ENCODE peak calls at places on chromosomes 5 and 9, in nine cellular contexts. R is H7; G is effector memory CD4-positive, alpha-beta T cell; Q is colonic mucosa; P is MM.1S; L is heart right ventricle; O is ovary; I is GM23248; W is esophagus squamous epithelium. E is an unnamed sample.

GRCh38 chr5:88826959-88827585 is 55.9 kb downstream of the MEF2C start:
- DNase-seq in R (no peak), G (no peak), Q (peak; percentile 29), P (peak; percentile 85), L (peak; percentile 84), O (no peak), I (peak; percentile 60), W (no peak), E (peak; percentile 90)

GRCh38 chr9:7154650-7155049 is 396.9 kb downstream of the KDM4C start:
- DNase-seq in R (no peak), G (no peak), Q (no peak), P (no peak), L (no peak), O (no peak), I (no peak), W (no peak), E (no peak)

GRCh38 chr9:130498298-130498917 is 53.6 kb downstream of the ASS1 start:
- DNase-seq in R (no peak), G (no peak), Q (no peak), P (no peak), L (no peak), O (no peak), I (peak; percentile 19), W (no peak), E (peak; percentile 70)

GRCh38 chr5:10202089-10202753 is 47.5 kb downstream of the ATPSCKMT start:
- DNase-seq in R (peak; percentile 62), G (no peak), Q (no peak), P (no peak), L (no peak), O (no peak), I (no peak), W (no peak), E (no peak)

GRCh38 chr5:69024241-69024651 is 69.6 kb upstream of the SLC30A5 start:
- DNase-seq in R (peak; percentile 70), G (no peak), Q (peak; percentile 34), P (peak; percentile 68), L (no peak), O (no peak), I (peak; percentile 52), W (no peak), E (peak; percentile 87)

GRCh38 chr5:42666821-42667325 is 89.7 kb upstream of the CCDC152 start:
- DNase-seq in R (no peak), G (no peak), Q (no peak), P (no peak), L (no peak), O (no peak), I (no peak), W (no peak), E (no peak)

GRCh38 chr5:52283221-52283620 is 504.5 kb upstream of the ITGA1 start:
- DNase-seq in R (no peak), G (no peak), Q (no peak), P (no peak), L (no peak), O (no peak), I (peak; percentile 4), W (no peak), E (no peak)

GRCh38 chr5:149618581-149619248 is 37.4 kb downstream of the ARHGEF37 start:
- DNase-seq in R (peak; percentile 80), G (no peak), Q (peak; percentile 61), P (peak; percentile 57), L (peak; percentile 57), O (no peak), I (peak; percentile 90), W (no peak), E (peak; percentile 93)

GRCh38 chr5:56837386-56837785 is 22.0 kb downstream of the MAP3K1 start:
- DNase-seq in R (no peak), G (no peak), Q (no peak), P (no peak), L (no peak), O (no peak), I (no peak), W (no peak), E (no peak)

DNA sequence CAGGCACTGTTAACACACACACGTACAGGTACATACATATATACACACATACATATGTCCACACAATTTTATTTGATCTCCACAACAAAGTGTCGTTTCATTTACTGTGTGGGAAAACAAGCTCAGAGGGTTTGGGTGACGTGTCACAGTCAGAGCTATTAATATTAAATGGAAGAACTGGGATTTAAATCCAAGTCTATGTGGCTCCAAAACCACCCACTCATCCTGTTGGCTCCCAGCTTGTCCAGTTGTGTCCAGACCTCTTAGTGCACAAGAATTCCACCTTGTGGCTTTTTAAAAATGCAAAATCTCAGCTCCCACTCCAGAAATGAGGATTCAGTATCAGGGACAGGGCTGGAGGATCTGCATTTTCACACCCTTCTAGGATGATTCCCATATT is 52.3 kb upstream of the PTPDC1 start:
- DNase-seq in R (no peak), G (no peak), Q (no peak), P (no peak), L (no peak), O (no peak), I (peak; percentile 58), W (no peak), E (no peak)
- H3K4me3 ChIP-seq in R (no peak overlapping the region), G (no peak overlapping the region), Q (no peak overlapping the region), P (no peak overlapping the region), L (peak overlapping the region; percentile 73), O (no peak overlapping the region), I (peak overlapping the region; percentile 92), W (no peak overlapping the region), E (no peak overlapping the region)

GRCh38 chr9:121319394-121319780 is 50.7 kb downstream of the STOM start:
- DNase-seq in R (no peak), G (no peak), Q (no peak), P (no peak), L (no peak), O (no peak), I (no peak), W (no peak), E (no peak)
- H3K36me3 ChIP-seq in R (no peaks in the 10 kb centered on the region), G (no peaks in the 10 kb centered on the region), Q (peaks cover 12% of the 10 kb centered on the region), P (no peaks in the 10 kb centered on the region), L (peaks cover 82% of the 10 kb centered on the region), O (no peaks in the 10 kb centered on the region), I (peaks cover 43% of the 10 kb centered on the region), W (peaks cover 18% of the 10 kb centered on the region), E (peaks cover 3% of the 10 kb centered on the region)

GRCh38 chr9:97560851-97561250 is 59.4 kb downstream of the TMOD1 start:
- DNase-seq in R (no peak), G (no peak), Q (no peak), P (no peak), L (no peak), O (no peak), I (no peak), W (no peak), E (no peak)

GRCh38 chr9:97563458-97564135 is 62.1 kb downstream of the TMOD1 start:
- DNase-seq in R (peak; percentile 8), G (no peak), Q (peak; percentile 16), P (no peak), L (no peak), O (no peak), I (no peak), W (no peak), E (no peak)

GRCh38 chr9:97561501-97561900 is 60.0 kb downstream of the TMOD1 start:
- DNase-seq in R (no peak), G (no peak), Q (no peak), P (no peak), L (no peak), O (no peak), I (no peak), W (no peak), E (no peak)

GRCh38 chr9:97564291-97565175 is 63.1 kb downstream of the TMOD1 start:
- DNase-seq in R (peak; percentile 35), G (no peak), Q (peak; percentile 48), P (no peak), L (peak; percentile 33), O (no peak), I (peak; percentile 71), W (no peak), E (no peak)

DNA sequence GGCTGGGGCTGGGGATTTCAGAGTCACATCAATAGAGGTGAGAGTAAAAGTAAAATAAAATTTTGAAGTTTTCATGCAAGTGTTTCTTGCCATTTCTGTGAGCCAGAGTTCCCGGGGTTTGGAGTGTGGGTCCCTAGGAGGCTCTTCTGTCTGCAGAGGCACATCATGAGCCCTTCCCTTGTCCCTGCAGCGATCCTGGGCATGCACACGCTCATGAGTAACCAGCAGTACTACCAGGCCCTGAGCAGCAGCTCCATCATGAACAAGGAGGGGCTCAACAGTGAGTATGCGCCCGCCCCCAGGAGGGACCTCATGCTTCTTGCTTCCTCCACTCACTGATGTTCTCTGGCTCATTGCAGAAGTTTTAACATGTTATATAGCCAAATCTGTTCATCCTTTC is 61.1 kb downstream of the TMOD1 start:
- DNase-seq in R (no peak), G (no peak), Q (peak; percentile 15), P (no peak), L (no peak), O (no peak), I (no peak), W (no peak), E (no peak)
- H3K4me3 ChIP-seq in R (no peak overlapping the region), G (no peak overlapping the region), Q (no peak overlapping the region), P (no peak overlapping the region), L (no peak overlapping the region), O (no peak overlapping the region), I (no peak overlapping the region), W (no peak overlapping the region), E (no peak overlapping the region)

GRCh38 chr5:61290815-61291214 is 41.2 kb upstream of the ZSWIM6 start:
- DNase-seq in R (no peak), G (no peak), Q (peak; percentile 81), P (no peak), L (no peak), O (no peak), I (no peak), W (no peak), E (no peak)

GRCh38 chr5:61292130-61292672 is 39.9 kb upstream of the ZSWIM6 start:
- DNase-seq in R (no peak), G (no peak), Q (peak; percentile 31), P (no peak), L (no peak), O (no peak), I (no peak), W (no peak), E (no peak)

GRCh38 chr5:61293051-61293450 is 39.0 kb upstream of the ZSWIM6 start:
- DNase-seq in R (no peak), G (no peak), Q (peak; percentile 73), P (no peak), L (no peak), O (no peak), I (no peak), W (no peak), E (no peak)

GRCh38 chr5:61295365-61295764 is 36.7 kb upstream of the ZSWIM6 start:
- DNase-seq in R (no peak), G (no peak), Q (no peak), P (no peak), L (no peak), O (no peak), I (no peak), W (no peak), E (no peak)

DNA sequence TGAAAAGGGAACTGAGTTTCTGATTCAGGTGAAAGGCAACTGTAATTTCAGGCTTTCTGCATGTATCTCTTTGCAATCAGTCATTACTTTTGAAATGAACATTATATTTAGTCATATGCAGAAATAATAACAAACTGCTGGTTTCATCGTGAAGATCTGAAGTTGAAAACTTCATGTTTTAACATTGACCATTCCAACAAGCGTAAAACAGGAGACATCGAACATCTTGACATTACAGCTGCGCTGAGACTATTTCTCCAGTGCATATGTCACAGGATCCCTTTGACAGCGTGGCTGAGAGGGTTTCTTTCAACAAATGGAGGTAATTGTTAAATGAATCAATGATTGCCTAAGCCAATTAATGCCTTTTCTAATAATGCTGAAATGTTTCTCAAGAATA is 38.2 kb upstream of the ZSWIM6 start:
- DNase-seq in R (no peak), G (no peak), Q (no peak), P (no peak), L (no peak), O (no peak), I (no peak), W (no peak), E (no peak)
- H3K36me3 ChIP-seq in R (no peaks in the 10 kb centered on the region), G (no peaks in the 10 kb centered on the region), Q (no peaks in the 10 kb centered on the region), P (no peaks in the 10 kb centered on the region), L (no peaks in the 10 kb centered on the region), O (no peaks in the 10 kb centered on the region), I (no peaks in the 10 kb centered on the region), W (no peaks in the 10 kb centered on the region), E (no peaks in the 10 kb centered on the region)

GRCh38 chr5:37892571-37892970 is 52.7 kb upstream of the GDNF start:
- DNase-seq in R (no peak), G (no peak), Q (no peak), P (no peak), L (no peak), O (no peak), I (no peak), W (no peak), E (no peak)
- H3K4me3 ChIP-seq in R (no peak overlapping the region), G (no peak overlapping the region), Q (no peak overlapping the region), P (no peak overlapping the region), L (no peak overlapping the region), O (no peak overlapping the region), I (no peak overlapping the region), W (no peak overlapping the region), E (no peak overlapping the region)

E was measured in Karpas-422.